ENCODE peak calls at places on chromosomes 11 and 22, in eight cellular contexts. One of them, this sample, is unnamed.

GRCh38 chr11:70247710-70248072 is 22.8 kb upstream of the PPFIA1 start:
- DNase-seq in HepG2: no peak
- DNase-seq in GM12878: no peak
- DNase-seq in HCT116: no peak
- DNase-seq in SK-N-SH: no peak
- DNase-seq in K562: no peak
- DNase-seq in endothelial cell of umbilical vein: no peak
- DNase-seq in H1: no peak
- DNase-seq in this sample: no peak

GRCh38 chr22:44538518-44539315 is 40.7 kb upstream of the RTL6 start:
- DNase-seq in H1: no peak
- DNase-seq in SK-N-SH: no peak
- DNase-seq in HepG2: no peak
- DNase-seq in K562: no peak
- DNase-seq in GM12878: no peak
- DNase-seq in endothelial cell of umbilical vein: no peak
- DNase-seq in HCT116: no peak
- DNase-seq in this sample: no peak

GRCh38 chr11:72475359-72475758 is 41.0 kb upstream of the CLPB start:
- DNase-seq in GM12878: no peak
- DNase-seq in H1: no peak
- DNase-seq in HCT116: no peak
- DNase-seq in SK-N-SH: no peak
- DNase-seq in HepG2: no peak
- DNase-seq in endothelial cell of umbilical vein: no peak
- DNase-seq in K562: no peak
- DNase-seq in this sample: no peak

GRCh38 chr11:123671534-123671933 is 17.1 kb upstream of the SCN3B start:
- DNase-seq in HCT116: no peak
- DNase-seq in GM12878: no peak
- DNase-seq in HepG2: no peak
- DNase-seq in endothelial cell of umbilical vein: no peak
- DNase-seq in K562: no peak
- DNase-seq in H1: no peak
- DNase-seq in SK-N-SH: no peak
- DNase-seq in this sample: no peak

GRCh38 chr11:122097419-122098001 is 18.5 kb downstream of the BLID start:
- DNase-seq in HCT116: no peak
- DNase-seq in HepG2: no peak
- DNase-seq in SK-N-SH: peak
- DNase-seq in H1: no peak
- DNase-seq in GM12878: no peak
- DNase-seq in endothelial cell of umbilical vein: no peak
- DNase-seq in K562: no peak
- DNase-seq in this sample: no peak

GRCh38 chr11:57459112-57460016 is 964 bp upstream of the RTN4RL2 start:
- DNase-seq in HepG2: no peak
- DNase-seq in SK-N-SH: peak
- DNase-seq in GM12878: no peak
- DNase-seq in HCT116: no peak
- DNase-seq in H1: peak
- DNase-seq in K562: no peak
- DNase-seq in endothelial cell of umbilical vein: no peak
- DNase-seq in this sample: no peak

GRCh38 chr22:26707090-26707489 is 49.7 kb downstream of the MIAT start:
- DNase-seq in endothelial cell of umbilical vein: no peak
- DNase-seq in HCT116: no peak
- DNase-seq in HepG2: no peak
- DNase-seq in H1: no peak
- DNase-seq in GM12878: no peak
- DNase-seq in K562: no peak
- DNase-seq in SK-N-SH: no peak
- DNase-seq in this sample: no peak

GRCh38 chr22:23058063-23058462 is 12.3 kb upstream of the GNAZ start:
- DNase-seq in HepG2: no peak
- DNase-seq in HCT116: no peak
- DNase-seq in GM12878: no peak
- DNase-seq in endothelial cell of umbilical vein: no peak
- DNase-seq in SK-N-SH: no peak
- DNase-seq in H1: peak
- DNase-seq in K562: no peak
- DNase-seq in this sample: no peak

GRCh38 chr11:30859709-30860108 is 273.6 kb upstream of the MPPED2 start:
- DNase-seq in HCT116: no peak
- DNase-seq in H1: no peak
- DNase-seq in endothelial cell of umbilical vein: no peak
- DNase-seq in SK-N-SH: peak
- DNase-seq in GM12878: no peak
- DNase-seq in HepG2: no peak
- DNase-seq in K562: no peak
- DNase-seq in this sample: no peak

GRCh38 chr11:109508943-109509342 is 87.0 kb downstream of the C11orf87 start:
- DNase-seq in K562: no peak
- DNase-seq in H1: no peak
- DNase-seq in GM12878: no peak
- DNase-seq in endothelial cell of umbilical vein: no peak
- DNase-seq in HCT116: no peak
- DNase-seq in SK-N-SH: no peak
- DNase-seq in HepG2: no peak
- DNase-seq in this sample: no peak

GRCh38 chr22:21921729-21922128 is 30.9 kb downstream of the PPM1F start:
- DNase-seq in SK-N-SH: no peak
- DNase-seq in K562: no peak
- DNase-seq in GM12878: no peak
- DNase-seq in endothelial cell of umbilical vein: no peak
- DNase-seq in HCT116: no peak
- DNase-seq in HepG2: no peak
- DNase-seq in H1: peak
- DNase-seq in this sample: no peak

DNA sequence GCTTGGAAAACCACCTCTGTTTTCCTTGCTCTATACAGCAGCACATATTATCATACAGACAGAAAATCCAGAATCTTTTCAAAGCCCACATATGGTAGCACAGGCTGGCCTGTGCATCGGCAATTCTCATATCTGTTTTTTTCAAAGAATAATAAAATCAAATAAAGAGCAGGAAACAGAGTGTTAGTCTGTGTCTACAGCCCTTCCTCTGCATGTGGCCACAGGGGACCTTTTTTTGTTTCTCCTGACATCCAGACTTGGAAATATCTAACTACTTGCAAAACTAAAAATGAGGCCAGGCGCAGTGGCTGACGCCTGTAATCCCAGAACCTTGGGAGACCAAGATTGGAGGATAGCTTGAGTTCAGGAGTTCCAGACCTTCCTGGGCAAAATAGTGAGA is 20.3 kb downstream of the LAYN start:
- DNase-seq in endothelial cell of umbilical vein: no peak
- DNase-seq in HepG2: no peak
- DNase-seq in HCT116: no peak
- DNase-seq in SK-N-SH: no peak
- DNase-seq in GM12878: no peak
- DNase-seq in K562: no peak
- DNase-seq in H1: no peak
- DNase-seq in this sample: no peak
- H3K27ac ChIP-seq in endothelial cell of umbilical vein: no peak
- H3K27ac ChIP-seq in HepG2: no peak
- H3K27ac ChIP-seq in HCT116: no peak
- H3K27ac ChIP-seq in SK-N-SH: peak
- H3K27ac ChIP-seq in GM12878: no peak
- H3K27ac ChIP-seq in K562: no peak
- H3K27ac ChIP-seq in H1: no peak
- H3K27ac ChIP-seq in this sample: no peak

GRCh38 chr11:303359-303758 is 4.0 kb upstream of the IFITM5 start:
- DNase-seq in H1: no peak
- DNase-seq in HCT116: no peak
- DNase-seq in endothelial cell of umbilical vein: no peak
- DNase-seq in K562: no peak
- DNase-seq in SK-N-SH: no peak
- DNase-seq in HepG2: no peak
- DNase-seq in GM12878: no peak
- DNase-seq in this sample: no peak
- H3K9ac ChIP-seq in H1: no peak
- H3K9ac ChIP-seq in HCT116: no peak
- H3K9ac ChIP-seq in endothelial cell of umbilical vein: no peak
- H3K9ac ChIP-seq in K562: no peak
- H3K9ac ChIP-seq in SK-N-SH: no peak
- H3K9ac ChIP-seq in HepG2: no peak
- H3K9ac ChIP-seq in GM12878: no peak
- H3K9ac ChIP-seq in this sample: no peak

GRCh38 chr11:133953999-133954398 is 2.8 kb downstream of the IGSF9B start:
- DNase-seq in HepG2: no peak
- DNase-seq in GM12878: no peak
- DNase-seq in endothelial cell of umbilical vein: no peak
- DNase-seq in HCT116: no peak
- DNase-seq in H1: no peak
- DNase-seq in SK-N-SH: no peak
- DNase-seq in K562: no peak
- DNase-seq in this sample: no peak
- TF ChIP-seq POLR2AphosphoS5 in HepG2: no peak
- TF ChIP-seq POLR2AphosphoS5 in GM12878: no peak
- TF ChIP-seq POLR2AphosphoS5 in endothelial cell of umbilical vein: no peak
- TF ChIP-seq POLR2AphosphoS5 in HCT116: no peak
- TF ChIP-seq POLR2AphosphoS5 in H1: no peak
- TF ChIP-seq POLR2AphosphoS5 in SK-N-SH: no peak
- TF ChIP-seq POLR2AphosphoS5 in K562: no peak
- TF ChIP-seq POLR2AphosphoS5 in this sample: no peak

DNA sequence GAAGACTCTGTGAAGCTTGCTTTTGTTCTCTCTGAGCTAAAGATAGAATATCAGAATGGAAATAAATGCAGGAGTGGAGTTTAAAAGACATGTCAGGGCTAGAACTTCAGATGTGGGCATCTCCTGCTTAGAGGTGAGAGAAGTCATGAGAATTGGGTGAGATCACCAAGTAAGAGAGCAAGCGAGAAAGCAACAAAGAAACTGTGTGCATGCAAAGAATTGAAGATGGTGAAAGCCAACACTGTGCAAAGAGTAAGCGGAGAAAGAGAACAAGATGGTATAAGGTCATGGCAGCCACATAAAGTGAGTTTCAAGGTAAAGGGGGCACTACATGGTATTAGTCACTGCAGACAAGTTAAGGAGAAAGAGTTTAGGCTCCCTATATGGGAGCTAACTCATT is 57.3 kb upstream of the SCUBE2 start:
- DNase-seq in endothelial cell of umbilical vein: no peak
- DNase-seq in HepG2: no peak
- DNase-seq in H1: no peak
- DNase-seq in SK-N-SH: no peak
- DNase-seq in GM12878: no peak
- DNase-seq in HCT116: no peak
- DNase-seq in K562: no peak
- DNase-seq in this sample: no peak
- H3K27ac ChIP-seq in endothelial cell of umbilical vein: no peak
- H3K27ac ChIP-seq in HepG2: no peak
- H3K27ac ChIP-seq in H1: no peak
- H3K27ac ChIP-seq in SK-N-SH: no peak
- H3K27ac ChIP-seq in GM12878: no peak
- H3K27ac ChIP-seq in HCT116: no peak
- H3K27ac ChIP-seq in K562: no peak
- H3K27ac ChIP-seq in this sample: no peak

DNA sequence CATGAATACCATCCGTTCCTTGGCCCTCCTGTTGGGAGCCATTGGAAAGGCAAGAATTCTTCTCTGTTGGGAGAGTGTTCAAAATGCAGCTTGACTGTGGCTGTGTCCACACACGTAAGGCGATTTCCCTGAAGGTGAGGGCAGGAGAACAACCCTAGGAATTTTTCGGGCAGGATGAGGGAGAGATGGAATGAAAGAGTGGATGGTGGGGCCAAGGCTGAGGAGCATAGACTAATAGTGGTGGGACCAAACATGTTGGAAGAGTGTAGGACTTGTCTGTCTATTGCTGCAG is 924.9 kb downstream of the TBC1D22A start:
- DNase-seq in K562: no peak
- DNase-seq in HepG2: no peak
- DNase-seq in SK-N-SH: no peak
- DNase-seq in endothelial cell of umbilical vein: no peak
- DNase-seq in HCT116: no peak
- DNase-seq in GM12878: no peak
- DNase-seq in H1: no peak
- DNase-seq in this sample: no peak
- H3K9ac ChIP-seq in K562: no peak
- H3K9ac ChIP-seq in HepG2: no peak
- H3K9ac ChIP-seq in SK-N-SH: no peak
- H3K9ac ChIP-seq in endothelial cell of umbilical vein: no peak
- H3K9ac ChIP-seq in HCT116: no peak
- H3K9ac ChIP-seq in GM12878: no peak
- H3K9ac ChIP-seq in H1: no peak
- H3K9ac ChIP-seq in this sample: no peak

GRCh38 chr11:568306-569259 is 7.7 kb upstream of the PHRF1 start:
- DNase-seq in GM12878: peak
- DNase-seq in endothelial cell of umbilical vein: peak
- DNase-seq in HCT116: peak
- DNase-seq in H1: peak
- DNase-seq in K562: peak
- DNase-seq in SK-N-SH: peak
- DNase-seq in HepG2: peak
- DNase-seq in this sample: peak

GRCh38 chr11:567036-567628 is 6.4 kb downstream of the RASSF7 start:
- DNase-seq in HCT116: no peak
- DNase-seq in K562: no peak
- DNase-seq in HepG2: no peak
- DNase-seq in GM12878: no peak
- DNase-seq in endothelial cell of umbilical vein: no peak
- DNase-seq in SK-N-SH: no peak
- DNase-seq in H1: no peak
- DNase-seq in this sample: no peak

GRCh38 chr11:567629-568258 is 7.0 kb downstream of the RASSF7 start:
- DNase-seq in HepG2: no peak
- DNase-seq in HCT116: no peak
- DNase-seq in SK-N-SH: no peak
- DNase-seq in H1: no peak
- DNase-seq in endothelial cell of umbilical vein: no peak
- DNase-seq in GM12878: no peak
- DNase-seq in K562: no peak
- DNase-seq in this sample: no peak

GRCh38 chr11:563812-564578 is 3.2 kb downstream of the RASSF7 start:
- DNase-seq in GM12878: no peak
- DNase-seq in endothelial cell of umbilical vein: no peak
- DNase-seq in HCT116: no peak
- DNase-seq in K562: no peak
- DNase-seq in HepG2: no peak
- DNase-seq in SK-N-SH: no peak
- DNase-seq in H1: no peak
- DNase-seq in this sample: no peak

GRCh38 chr11:565921-566509 is 5.2 kb downstream of the RASSF7 start:
- DNase-seq in endothelial cell of umbilical vein: no peak
- DNase-seq in K562: no peak
- DNase-seq in HCT116: no peak
- DNase-seq in GM12878: no peak
- DNase-seq in HepG2: peak
- DNase-seq in H1: no peak
- DNase-seq in SK-N-SH: no peak
- DNase-seq in this sample: no peak
- TF ChIP-seq POLR2AphosphoS5 in endothelial cell of umbilical vein: no peak
- TF ChIP-seq POLR2AphosphoS5 in K562: no peak
- TF ChIP-seq POLR2AphosphoS5 in HCT116: peak
- TF ChIP-seq POLR2AphosphoS5 in GM12878: no peak
- TF ChIP-seq POLR2AphosphoS5 in HepG2: peak
- TF ChIP-seq POLR2AphosphoS5 in H1: no peak
- TF ChIP-seq POLR2AphosphoS5 in SK-N-SH: no peak
- TF ChIP-seq POLR2AphosphoS5 in this sample: no peak

GRCh38 chr11:1777737-1778136 is 14.0 kb upstream of the CTSD start:
- DNase-seq in endothelial cell of umbilical vein: no peak
- DNase-seq in SK-N-SH: no peak
- DNase-seq in HCT116: no peak
- DNase-seq in K562: no peak
- DNase-seq in H1: no peak
- DNase-seq in HepG2: no peak
- DNase-seq in GM12878: no peak
- DNase-seq in this sample: no peak
- H3K27ac ChIP-seq in endothelial cell of umbilical vein: no peak
- H3K27ac ChIP-seq in SK-N-SH: no peak
- H3K27ac ChIP-seq in HCT116: no peak
- H3K27ac ChIP-seq in K562: no peak
- H3K27ac ChIP-seq in H1: no peak
- H3K27ac ChIP-seq in HepG2: no peak
- H3K27ac ChIP-seq in GM12878: no peak
- H3K27ac ChIP-seq in this sample: no peak

This sample was measured in SK-N-MC.